ENCODE peak calls at places on chromosome 12, in ten cellular contexts. Z is astrocyte of the spinal cord, A is endothelial cell, E is fibroblast of pulmonary artery, L is fibroblast of mammary gland, T is AG04450, X is AG10803, Q is lung, D is transverse colon, O is HFF-Myc. J is an unnamed sample.

GRCh38 chr12:57632369-57632897 is 568 bp downstream of the B4GALNT1 start:
- DNase-seq in Z (no peak), A (no peak), E (no peak), L (no peak), T (no peak), X (peak), Q (no peak), D (no peak), O (no peak), J (peak)

GRCh38 chr12:106767954-106768501 is 6.5 kb upstream of the RIC8B start:
- DNase-seq in Z (peak), A (no peak), E (peak), L (peak), T (no peak), X (peak), Q (no peak), D (no peak), O (no peak), J (peak)

GRCh38 chr12:3135522-3136461 is 58.6 kb downstream of the TSPAN9 start:
- DNase-seq in Z (peak), A (peak), E (peak), L (peak), T (peak), X (peak), Q (no peak), D (peak), O (peak), J (peak)

GRCh38 chr12:12224240-12224940 is 42.5 kb downstream of the LRP6 start:
- DNase-seq in Z (peak), A (no peak), E (peak), L (peak), T (peak), X (peak), Q (no peak), D (no peak), O (no peak), J (no peak)

GRCh38 chr12:14264316-14264715 is 101.2 kb upstream of the ATF7IP start:
- DNase-seq in Z (no peak), A (no peak), E (peak), L (peak), T (no peak), X (no peak), Q (no peak), D (no peak), O (no peak), J (no peak)

GRCh38 chr12:25458047-25458552 is 95.0 kb downstream of the LMNTD1 start:
- DNase-seq in Z (peak), A (no peak), E (peak), L (peak), T (peak), X (peak), Q (no peak), D (no peak), O (peak), J (peak)

GRCh38 chr12:91272456-91273063 is 89.9 kb upstream of the DCN start:
- DNase-seq in Z (peak), A (no peak), E (peak), L (peak), T (no peak), X (peak), Q (no peak), D (peak), O (peak), J (no peak)

GRCh38 chr12:63965936-63966602 is 121.6 kb downstream of the SRGAP1 start:
- DNase-seq in Z (no peak), A (no peak), E (peak), L (no peak), T (no peak), X (peak), Q (no peak), D (no peak), O (no peak), J (no peak)

GRCh38 chr12:25526778-25527177 is 26.3 kb downstream of the LMNTD1 start:
- DNase-seq in Z (no peak), A (no peak), E (no peak), L (no peak), T (no peak), X (no peak), Q (no peak), D (no peak), O (no peak), J (no peak)

GRCh38 chr12:57735198-57735855 is 3.2 kb downstream of the AGAP2 start:
- DNase-seq in Z (no peak), A (no peak), E (no peak), L (no peak), T (no peak), X (no peak), Q (no peak), D (no peak), O (no peak), J (no peak)

GRCh38 chr12:57127101-57127709 is 1.1 kb upstream of the LRP1 start:
- DNase-seq in Z (no peak), A (peak), E (no peak), L (no peak), T (no peak), X (no peak), Q (peak), D (peak), O (no peak), J (peak)

GRCh38 chr12:111457071-111457470 is 51.3 kb downstream of the SH2B3 start:
- DNase-seq in Z (no peak), A (no peak), E (no peak), L (no peak), T (no peak), X (no peak), Q (no peak), D (no peak), O (no peak), J (no peak)

GRCh38 chr12:13343380-13343779 is 146.9 kb downstream of the EMP1 start:
- DNase-seq in Z (no peak), A (no peak), E (no peak), L (peak), T (no peak), X (no peak), Q (no peak), D (no peak), O (no peak), J (no peak)

GRCh38 chr12:46267618-46268348 is 1.1 kb downstream of the SLC38A1 start:
- DNase-seq in Z (peak), A (peak), E (peak), L (peak), T (no peak), X (peak), Q (no peak), D (no peak), O (no peak), J (no peak)

GRCh38 chr12:124498178-124498869 is 69.1 kb downstream of the NCOR2 start:
- DNase-seq in Z (peak), A (no peak), E (peak), L (peak), T (no peak), X (peak), Q (no peak), D (no peak), O (no peak), J (no peak)

GRCh38 chr12:124499873-124500231 is 67.6 kb downstream of the NCOR2 start:
- DNase-seq in Z (no peak), A (no peak), E (no peak), L (no peak), T (no peak), X (no peak), Q (no peak), D (no peak), O (no peak), J (no peak)

GRCh38 chr12:124500232-124501079 is 67.0 kb downstream of the NCOR2 start:
- DNase-seq in Z (peak), A (peak), E (peak), L (no peak), T (no peak), X (peak), Q (no peak), D (no peak), O (no peak), J (no peak)

GRCh38 chr12:124497658-124498057 is 69.8 kb downstream of the NCOR2 start:
- DNase-seq in Z (peak), A (no peak), E (peak), L (peak), T (peak), X (peak), Q (no peak), D (no peak), O (no peak), J (no peak)

DNA sequence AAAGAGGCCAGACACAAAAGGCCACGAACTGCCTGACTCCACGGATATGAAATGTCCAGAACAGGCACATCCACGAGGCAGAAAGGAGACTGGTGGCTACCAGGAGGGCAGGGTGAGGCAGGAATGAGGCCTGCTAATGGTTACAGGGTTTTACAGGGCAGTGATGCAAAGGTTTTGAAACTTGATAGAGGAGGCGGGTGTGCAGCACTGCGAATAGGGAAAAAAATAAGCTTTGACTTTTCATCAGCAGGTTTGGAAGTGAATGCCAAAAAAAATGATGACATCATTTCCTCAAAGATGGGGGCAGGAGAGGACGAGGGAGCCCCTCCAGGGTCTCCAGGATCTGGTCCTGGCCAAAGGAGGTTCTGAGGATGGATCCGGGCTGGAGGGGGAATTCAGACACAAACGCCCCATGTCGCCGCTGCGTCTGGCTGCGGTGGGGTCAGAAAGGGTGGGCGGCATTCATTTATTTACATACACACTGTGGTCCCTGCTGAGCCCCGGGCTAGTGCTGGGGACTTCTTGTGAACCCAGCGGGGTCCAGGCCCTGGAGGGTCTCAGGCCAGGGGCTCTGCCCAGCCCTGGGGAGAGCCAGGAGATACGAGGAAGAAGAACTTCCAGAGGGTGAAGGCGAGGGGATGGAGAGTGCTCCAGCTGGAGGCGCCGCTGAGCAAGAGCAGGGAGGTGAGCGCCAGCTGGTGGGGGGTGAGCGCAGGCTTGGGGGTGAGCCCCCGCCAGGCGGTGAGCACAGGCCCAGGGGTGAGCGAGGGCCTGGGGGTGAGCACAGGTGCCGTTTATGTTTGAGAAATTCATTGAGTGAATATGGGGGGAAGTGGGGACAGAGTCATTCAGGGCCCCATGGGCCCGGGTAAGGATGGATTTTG is 68.3 kb downstream of the NCOR2 start:
- DNase-seq in Z (peak), A (no peak), E (peak), L (peak), T (no peak), X (no peak), Q (no peak), D (no peak), O (no peak), J (no peak)
- TF ChIP-seq CTCF in Z (peak), A (no peak), E (peak), L (peak), T (peak), X (no peak), Q (no peak), D (no peak), O (peak), J (no peak)

DNA sequence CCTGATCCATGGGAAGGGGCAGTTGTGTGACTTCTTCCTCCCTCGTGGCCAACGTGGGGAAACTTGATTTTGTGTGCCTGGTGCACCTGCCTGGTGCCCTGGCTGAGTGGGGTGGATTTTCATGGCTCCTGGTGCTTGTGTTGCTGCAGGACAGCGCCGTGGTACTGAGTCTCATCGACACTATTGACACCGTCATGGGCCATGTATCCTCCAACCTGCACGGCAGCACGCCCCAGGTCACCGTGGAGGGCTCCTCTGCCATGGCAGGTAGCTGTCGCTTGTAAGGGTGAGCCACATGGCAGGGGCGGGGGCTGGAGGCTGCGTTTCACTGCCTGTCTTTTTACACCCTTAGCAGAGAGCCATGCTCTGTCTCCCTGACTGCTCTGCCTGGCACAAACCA is 49.3 kb downstream of the ADGRD1 start:
- DNase-seq in Z (no peak), A (no peak), E (no peak), L (no peak), T (no peak), X (no peak), Q (no peak), D (no peak), O (no peak), J (no peak)
- TF ChIP-seq CTCF in Z (no peak), A (no peak), E (no peak), L (no peak), T (no peak), X (no peak), Q (no peak), D (no peak), O (no peak), J (no peak)

DNA sequence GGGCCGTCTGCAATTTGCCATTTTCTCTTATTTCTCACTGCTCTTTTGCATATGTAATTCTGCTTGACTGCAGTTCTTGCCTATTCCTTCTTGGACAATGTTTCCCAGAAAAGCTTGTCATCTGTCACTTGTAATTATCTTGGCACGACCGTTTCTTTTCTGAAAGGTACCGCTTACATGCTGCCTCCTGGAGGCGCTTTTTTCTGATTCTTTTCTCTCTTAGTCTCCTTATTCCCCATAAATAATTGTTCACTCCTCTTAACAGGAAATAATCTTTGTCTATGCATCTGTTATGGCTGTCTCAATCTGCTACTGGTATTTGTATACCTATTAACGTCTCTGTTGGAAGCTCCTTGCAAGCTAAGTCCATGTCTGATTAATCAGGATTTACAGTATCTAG is 1.3 kb upstream of the ALDH1L2 start:
- DNase-seq in Z (no peak), A (no peak), E (no peak), L (no peak), T (no peak), X (no peak), Q (no peak), D (no peak), O (no peak), J (no peak)
- TF ChIP-seq CTCF in Z (no peak), A (no peak), E (no peak), L (no peak), T (no peak), X (no peak), Q (no peak), D (no peak), O (no peak), J (no peak)

GRCh38 chr12:65960820-65961691 is 136.8 kb downstream of the HMGA2 start:
- DNase-seq in Z (no peak), A (no peak), E (no peak), L (peak), T (no peak), X (no peak), Q (no peak), D (no peak), O (no peak), J (no peak)

GRCh38 chr12:65961731-65962130 is 137.4 kb downstream of the HMGA2 start:
- DNase-seq in Z (peak), A (no peak), E (no peak), L (no peak), T (no peak), X (no peak), Q (no peak), D (no peak), O (no peak), J (no peak)

GRCh38 chr12:65965358-65965757 is 141.1 kb downstream of the HMGA2 start:
- DNase-seq in Z (peak), A (no peak), E (no peak), L (peak), T (peak), X (no peak), Q (no peak), D (no peak), O (no peak), J (no peak)

GRCh38 chr12:65959452-65959851 is 135.2 kb downstream of the HMGA2 start:
- DNase-seq in Z (no peak), A (no peak), E (no peak), L (no peak), T (no peak), X (no peak), Q (no peak), D (no peak), O (no peak), J (no peak)

GRCh38 chr12:65962921-65963883 is 138.9 kb downstream of the HMGA2 start:
- DNase-seq in Z (peak), A (peak), E (no peak), L (no peak), T (no peak), X (no peak), Q (no peak), D (peak), O (no peak), J (peak)
- TF ChIP-seq CTCF in Z (peak), A (no peak), E (no peak), L (peak), T (peak), X (no peak), Q (no peak), D (no peak), O (peak), J (peak)

DNA sequence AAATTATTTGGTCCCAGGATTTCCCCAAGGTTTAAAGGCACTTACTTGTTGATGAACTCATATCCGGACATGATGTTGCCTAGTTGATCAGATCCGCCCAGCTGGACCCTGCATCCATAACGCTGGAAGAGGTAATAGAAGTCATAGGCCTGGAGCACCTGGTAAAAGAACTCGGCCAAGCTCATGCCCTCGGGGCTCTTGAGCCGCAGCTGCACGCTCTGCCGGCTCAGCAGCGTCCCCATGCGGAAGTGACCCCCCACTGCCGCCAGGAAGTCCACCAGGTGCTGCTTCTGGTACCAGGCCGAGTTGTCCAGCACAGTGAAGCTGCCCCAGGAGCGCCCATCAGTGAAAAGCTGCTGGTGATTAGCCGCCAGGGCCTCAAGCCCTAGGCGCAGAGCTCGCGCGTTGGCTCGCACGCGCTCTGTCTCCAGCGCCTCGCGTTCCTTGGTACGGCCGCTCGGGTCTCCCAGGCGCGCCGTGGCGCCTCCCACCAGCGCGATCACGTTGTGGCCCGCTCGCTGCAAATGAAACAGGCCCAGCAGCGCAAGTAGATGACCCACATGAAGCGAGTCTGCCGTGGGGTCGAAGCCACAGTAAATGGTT is 545 bp downstream of the YARS2 start:
- DNase-seq in Z (peak), A (peak), E (peak), L (peak), T (peak), X (peak), Q (peak), D (peak), O (peak), J (peak)
- TF ChIP-seq CTCF in Z (peak), A (peak), E (peak), L (peak), T (peak), X (peak), Q (peak), D (peak), O (peak), J (peak)

GRCh38 chr12:94426049-94426448 is 33.6 kb downstream of the CEP83 start:
- DNase-seq in Z (no peak), A (no peak), E (no peak), L (no peak), T (no peak), X (no peak), Q (no peak), D (no peak), O (no peak), J (no peak)

GRCh38 chr12:94427520-94428381 is 31.9 kb downstream of the CEP83 start:
- DNase-seq in Z (peak), A (no peak), E (peak), L (peak), T (peak), X (peak), Q (peak), D (peak), O (peak), J (no peak)

GRCh38 chr12:94430304-94430703 is 29.4 kb downstream of the CEP83 start:
- DNase-seq in Z (no peak), A (no peak), E (no peak), L (no peak), T (no peak), X (no peak), Q (no peak), D (no peak), O (no peak), J (no peak)

GRCh38 chr12:94429191-94429590 is 30.5 kb downstream of the CEP83 start:
- DNase-seq in Z (no peak), A (no peak), E (no peak), L (no peak), T (no peak), X (no peak), Q (no peak), D (no peak), O (no peak), J (no peak)

DNA sequence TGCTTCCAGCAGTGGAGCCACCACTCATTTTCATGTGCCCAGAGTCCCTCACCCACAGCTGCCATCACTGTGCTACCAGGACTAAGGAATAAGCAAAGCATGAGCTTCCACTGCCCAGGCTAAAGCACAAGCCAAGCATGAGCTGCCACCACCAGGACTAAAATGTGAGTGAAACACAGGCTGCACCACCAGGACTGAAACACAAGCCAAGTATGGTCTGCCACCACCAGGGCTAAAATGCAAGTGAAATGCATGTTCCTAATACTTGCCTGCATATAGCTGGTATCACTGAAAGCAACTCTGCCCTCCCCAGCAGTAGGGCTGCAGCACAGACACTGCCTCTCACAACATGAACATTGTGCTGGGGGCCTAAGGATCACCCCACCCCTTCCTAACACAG is 30.0 kb downstream of the CEP83 start:
- DNase-seq in Z (no peak), A (no peak), E (peak), L (peak), T (no peak), X (no peak), Q (no peak), D (no peak), O (no peak), J (no peak)
- TF ChIP-seq CTCF in Z (no peak), A (no peak), E (peak), L (no peak), T (no peak), X (no peak), Q (no peak), D (no peak), O (no peak), J (no peak)

GRCh38 chr12:113204806-113205205 is 16.5 kb upstream of the TPCN1 start:
- DNase-seq in Z (no peak), A (no peak), E (no peak), L (no peak), T (no peak), X (no peak), Q (no peak), D (no peak), O (no peak), J (no peak)
- TF ChIP-seq CTCF in Z (no peak), A (no peak), E (no peak), L (no peak), T (no peak), X (no peak), Q (no peak), D (no peak), O (no peak), J (no peak)

GRCh38 chr12:6646276-6647082 is 753 bp downstream of the ACRBP start:
- DNase-seq in Z (no peak), A (no peak), E (no peak), L (no peak), T (no peak), X (no peak), Q (no peak), D (no peak), O (no peak), J (no peak)

GRCh38 chr12:6647083-6647604 is at the start of gene ACRBP:
- DNase-seq in Z (peak), A (peak), E (peak), L (peak), T (no peak), X (peak), Q (peak), D (peak), O (peak), J (no peak)

GRCh38 chr12:6644257-6644596 is 3.0 kb downstream of the ACRBP start:
- DNase-seq in Z (no peak), A (peak), E (no peak), L (no peak), T (no peak), X (no peak), Q (no peak), D (no peak), O (no peak), J (no peak)

GRCh38 chr12:6643569-6644256 is 3.5 kb downstream of the ACRBP start:
- DNase-seq in Z (no peak), A (no peak), E (no peak), L (no peak), T (no peak), X (no peak), Q (no peak), D (no peak), O (no peak), J (no peak)

GRCh38 chr12:6644903-6645302 is 2.3 kb downstream of the ACRBP start:
- DNase-seq in Z (no peak), A (peak), E (no peak), L (no peak), T (no peak), X (no peak), Q (no peak), D (peak), O (no peak), J (no peak)
- TF ChIP-seq CTCF in Z (peak), A (no peak), E (peak), L (peak), T (no peak), X (peak), Q (no peak), D (no peak), O (peak), J (no peak)